ENCODE peak calls at places on chromosome X, in eight cellular contexts. M, T, G, C, R, I, S and E are unnamed samples.

GRCh38 chrX:39541881-39542280 is 555.9 kb downstream of the BCOR start:
- DNase-seq in M (no peak), T (peak; percentile 62), G (no peak), C (no peak), R (no peak), I (no peak), S (no peak), E (no peak)

GRCh38 chrX:26442340-26442739 is 226.4 kb downstream of the MAGEB5 start:
- DNase-seq in M (peak; percentile 4), T (no peak), G (no peak), C (no peak), R (no peak), I (no peak), S (no peak), E (peak; percentile 31)

GRCh38 chrX:105209406-105209805 is 11.1 kb downstream of the TEX13A start:
- DNase-seq in M (no peak), T (no peak), G (no peak), C (no peak), R (no peak), I (no peak), S (no peak), E (no peak)

GRCh38 chrX:1165535-1166196 is 46.8 kb downstream of the CRLF2 start:
- DNase-seq in M (no peak), T (peak; percentile 50), G (no peak), C (no peak), R (no peak), I (no peak), S (no peak), E (no peak)

GRCh38 chrX:150615356-150615755 is 46.9 kb downstream of the MTM1 start:
- DNase-seq in M (no peak), T (no peak), G (no peak), C (no peak), R (no peak), I (no peak), S (no peak), E (no peak)

GRCh38 chrX:54248309-54248708 is 65.3 kb upstream of the FAM120C start:
- DNase-seq in M (no peak), T (no peak), G (no peak), C (no peak), R (no peak), I (no peak), S (no peak), E (no peak)

GRCh38 chrX:18468599-18468998 is 43.2 kb downstream of the CDKL5 start:
- DNase-seq in M (no peak), T (no peak), G (no peak), C (no peak), R (no peak), I (no peak), S (no peak), E (no peak)

GRCh38 chrX:9278475-9279270 is 186.2 kb upstream of the TBL1X start:
- DNase-seq in M (no peak), T (no peak), G (no peak), C (no peak), R (no peak), I (no peak), S (no peak), E (no peak)

GRCh38 chrX:153670748-153671588 is 2.6 kb downstream of the PNCK start:
- DNase-seq in M (no peak), T (peak; percentile 39), G (no peak), C (no peak), R (no peak), I (no peak), S (no peak), E (no peak)

GRCh38 chrX:103831342-103831802 is 685 bp downstream of the RAB9B start:
- DNase-seq in M (no peak), T (no peak), G (no peak), C (peak; percentile 90), R (no peak), I (no peak), S (no peak), E (no peak)

GRCh38 chrX:96615448-96615847 is 69.2 kb upstream of the DIAPH2 start:
- DNase-seq in M (no peak), T (no peak), G (no peak), C (no peak), R (no peak), I (no peak), S (no peak), E (no peak)

GRCh38 chrX:113400193-113400704 is 559.6 kb upstream of the AMOT start:
- DNase-seq in M (no peak), T (no peak), G (no peak), C (no peak), R (no peak), I (no peak), S (no peak), E (no peak)

GRCh38 chrX:18985186-18985435 is 1.2 kb upstream of the PHKA2 start:
- DNase-seq in M (no peak), T (no peak), G (no peak), C (no peak), R (no peak), I (no peak), S (no peak), E (no peak)

GRCh38 chrX:71181558-71181909 is 36.9 kb downstream of the NLGN3 start:
- DNase-seq in M (peak; percentile 5), T (no peak), G (no peak), C (no peak), R (no peak), I (peak; percentile 34), S (peak; percentile 28), E (peak; percentile 35)

GRCh38 chrX:12567857-12568256 is 223.4 kb upstream of the PRPS2 start:
- DNase-seq in M (no peak), T (no peak), G (no peak), C (no peak), R (no peak), I (no peak), S (no peak), E (no peak)

GRCh38 chrX:24464498-24464835 is 619 bp upstream of the PDK3 start:
- DNase-seq in M (peak; percentile 6), T (no peak), G (no peak), C (no peak), R (no peak), I (no peak), S (no peak), E (no peak)

GRCh38 chrX:24466025-24466424 is 939 bp downstream of the PDK3 start:
- DNase-seq in M (peak; percentile 6), T (no peak), G (no peak), C (no peak), R (no peak), I (no peak), S (no peak), E (no peak)

GRCh38 chrX:24463077-24463476 is 2.0 kb upstream of the PDK3 start:
- DNase-seq in M (no peak), T (no peak), G (no peak), C (no peak), R (no peak), I (no peak), S (no peak), E (no peak)

GRCh38 chrX:24465524-24465850 is 401 bp downstream of the PDK3 start:
- DNase-seq in M (no peak), T (no peak), G (no peak), C (no peak), R (no peak), I (no peak), S (no peak), E (no peak)

DNA sequence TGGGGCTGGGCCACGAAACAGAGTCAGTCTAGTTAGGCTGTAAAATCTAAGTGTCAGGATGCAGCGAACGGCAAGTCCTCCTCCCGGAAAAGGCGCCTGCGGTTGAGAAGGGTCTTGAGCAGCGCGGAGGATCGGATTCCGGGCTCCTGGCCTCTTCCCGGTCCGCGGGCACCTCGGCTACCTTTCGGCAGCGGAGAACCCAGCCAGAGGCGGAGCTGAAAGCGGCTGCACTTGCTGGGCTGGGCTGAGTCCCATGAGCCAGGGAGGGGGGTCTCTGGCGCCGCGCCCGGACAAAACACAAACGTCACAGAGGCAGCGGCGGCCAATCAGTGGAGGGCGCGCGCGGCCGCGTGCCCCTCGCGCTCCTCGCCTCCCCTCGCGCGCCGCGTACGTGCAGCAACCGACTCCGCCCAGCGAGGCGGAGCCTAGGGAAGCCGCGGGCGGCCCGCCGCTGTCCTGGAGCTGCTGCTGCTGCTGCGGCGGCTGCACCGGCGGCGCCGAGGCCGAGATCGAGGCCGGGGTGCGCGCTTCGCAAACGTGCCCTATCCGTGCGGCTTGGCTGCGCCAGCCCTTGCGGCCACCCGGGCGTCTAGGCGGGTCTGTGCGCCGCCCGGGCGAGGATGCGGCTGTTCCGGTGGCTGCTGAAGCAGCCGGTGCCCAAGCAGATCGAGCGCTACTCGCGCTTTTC is at the start of gene PDK3:
- DNase-seq in M (peak; percentile 82), T (peak; percentile 96), G (peak; percentile 92), C (peak; percentile 97), R (peak; percentile 90), I (peak; percentile 92), S (peak; percentile 88), E (peak; percentile 91)
- TF ChIP-seq POLR2A in M (peak; percentile 78), T (no peak), G (peak; percentile 83), C (peak; percentile 61), R (no peak), I (peak; percentile 70), S (peak; percentile 68), E (peak; percentile 83)

DNA sequence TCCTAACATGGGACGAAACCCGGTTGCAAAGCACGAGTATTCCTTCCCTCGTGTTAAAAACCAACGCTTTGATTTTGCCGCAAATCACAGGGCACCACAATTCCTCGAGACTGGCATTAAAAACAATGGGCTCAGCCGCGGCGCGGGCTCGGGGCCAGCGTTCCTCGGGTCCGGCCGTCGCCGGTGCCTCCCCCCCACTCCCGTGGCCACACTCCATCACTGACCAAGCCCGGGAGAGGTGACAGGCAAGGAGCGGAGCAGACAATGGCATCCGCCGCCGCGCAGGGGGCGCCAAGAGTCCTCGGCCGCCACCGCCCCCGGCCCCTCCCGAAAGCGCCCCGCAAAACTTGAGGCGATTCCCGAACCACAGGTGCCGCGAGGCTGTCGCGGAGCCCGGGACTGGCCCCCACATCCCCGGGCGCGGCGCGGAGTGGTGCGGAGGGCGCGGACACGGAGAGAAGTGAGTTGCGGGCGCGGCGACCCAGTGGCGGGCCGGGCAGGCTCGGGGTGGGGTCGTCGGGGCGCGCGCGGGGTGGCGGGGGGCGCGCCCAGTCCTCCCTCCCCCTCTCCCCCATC is 445 bp downstream of the AP1S2 start:
- DNase-seq in M (no peak), T (peak; percentile 91), G (peak; percentile 58), C (peak; percentile 90), R (no peak), I (peak; percentile 60), S (peak; percentile 62), E (peak; percentile 48)
- TF ChIP-seq POLR2A in M (no peak), T (no peak), G (no peak), C (no peak), R (no peak), I (no peak), S (no peak), E (no peak)

GRCh38 chrX:48071064-48071985 is at the start of gene ZNF630:
- DNase-seq in M (peak; percentile 50), T (peak; percentile 93), G (peak; percentile 82), C (peak; percentile 68), R (no peak), I (peak; percentile 85), S (peak; percentile 85), E (peak; percentile 89)
- TF ChIP-seq POLR2A in M (no peak), T (no peak), G (no peak), C (no peak), R (no peak), I (peak; percentile 52), S (peak; percentile 27), E (peak; percentile 47)

GRCh38 chrX:52933976-52934703 is 24.2 kb downstream of the FAM156A start:
- DNase-seq in M (no peak), T (no peak), G (no peak), C (no peak), R (no peak), I (no peak), S (no peak), E (no peak)

GRCh38 chrX:52933213-52933612 is 25.1 kb downstream of the FAM156A start:
- DNase-seq in M (no peak), T (no peak), G (no peak), C (no peak), R (no peak), I (no peak), S (no peak), E (no peak)

GRCh38 chrX:52934704-52935468 is 23.4 kb downstream of the FAM156A start:
- DNase-seq in M (peak; percentile 88), T (peak; percentile 99), G (peak; percentile 91), C (peak; percentile 95), R (peak; percentile 98), I (peak; percentile 97), S (peak; percentile 97), E (peak; percentile 98)
- TF ChIP-seq POLR2A in M (peak; percentile 49), T (no peak), G (peak; percentile 83), C (peak; percentile 48), R (no peak), I (peak; percentile 76), S (peak; percentile 82), E (peak; percentile 86)